ENCODE peak calls at places on chromosomes 6 and 20, in eight cellular contexts. R is upper lobe of left lung, X is HepG2, G is HCT116, Q is GM12878, J is K562, C is GM23338, P is Panc1. T is an unnamed sample. For H3K36me3, the result is how much of the 10 kb centered on the place peaks cover.

GRCh38 chr6:148432405-148433195 is 90.0 kb downstream of the SASH1 start:
- ATAC-seq in G (no peak), C (no peak), R (peak), X (no peak), P (no peak), Q (no peak), J (no peak), T (peak)

GRCh38 chr6:13045676-13046075 is 282.7 kb downstream of the TBC1D7 start:
- ATAC-seq in Q (no peak), J (no peak), P (no peak), C (no peak), X (no peak), G (no peak), R (peak), T (no peak)

GRCh38 chr6:155327326-155328073 is 13.2 kb upstream of the TFB1M start:
- ATAC-seq in R (peak), P (peak), J (peak), X (no peak), Q (peak), G (peak), C (peak), T (peak)

GRCh38 chr20:1648101-1648500 is 9.5 kb downstream of the SIRPG start:
- ATAC-seq in C (no peak), P (no peak), J (no peak), X (no peak), G (no peak), R (no peak), Q (peak), T (no peak)

GRCh38 chr6:113695506-113695905 is 161.6 kb upstream of the MARCKS start:
- ATAC-seq in P (no peak), C (no peak), X (no peak), R (no peak), J (no peak), G (no peak), Q (no peak), T (no peak)

GRCh38 chr6:43871933-43872332 is 101.9 kb downstream of the VEGFA start:
- ATAC-seq in Q (no peak), C (no peak), X (no peak), J (no peak), P (no peak), R (peak), G (no peak), T (no peak)

GRCh38 chr6:29764422-29765196 is 41.4 kb downstream of the HLA-F start:
- ATAC-seq in P (no peak), C (no peak), G (no peak), J (no peak), R (no peak), X (no peak), Q (peak), T (no peak)

GRCh38 chr20:52103469-52103910 is 88.1 kb downstream of the ZFP64 start:
- ATAC-seq in P (no peak), R (no peak), C (peak), X (no peak), Q (no peak), J (peak), G (no peak), T (no peak)

GRCh38 chr6:110813338-110813737 is 1.9 kb downstream of the CDK19 start:
- ATAC-seq in Q (no peak), J (no peak), P (no peak), X (no peak), R (no peak), G (no peak), C (no peak), T (no peak)

GRCh38 chr20:53087034-53087777 is 115.0 kb downstream of the TSHZ2 start:
- ATAC-seq in R (no peak), P (no peak), J (no peak), X (peak), G (no peak), Q (no peak), C (no peak), T (peak)

GRCh38 chr20:54105653-54106052 is 35.3 kb upstream of the BCAS1 start:
- ATAC-seq in X (no peak), J (no peak), C (no peak), G (no peak), P (no peak), R (no peak), Q (no peak), T (no peak)

GRCh38 chr20:1674990-1675389 is 17.4 kb upstream of the SIRPG start:
- ATAC-seq in X (no peak), P (no peak), Q (no peak), G (no peak), R (no peak), C (no peak), J (no peak), T (no peak)

GRCh38 chr20:19540401-19540800 is 217.7 kb upstream of the RIN2 start:
- ATAC-seq in R (no peak), J (no peak), P (no peak), X (no peak), C (peak), G (no peak), Q (peak), T (no peak)

GRCh38 chr20:25280051-25280573 is 32.2 kb downstream of the PYGB start:
- ATAC-seq in P (no peak), C (no peak), Q (no peak), G (no peak), R (no peak), J (no peak), X (no peak), T (no peak)

GRCh38 chr6:43706788-43707187 is 19.2 kb upstream of the MRPS18A start:
- ATAC-seq in R (no peak), X (peak), P (no peak), C (no peak), G (no peak), Q (no peak), J (no peak), T (no peak)

GRCh38 chr6:16544521-16544920 is 216.7 kb downstream of the ATXN1 start:
- ATAC-seq in Q (no peak), C (no peak), J (no peak), P (no peak), X (no peak), G (no peak), R (no peak), T (no peak)

GRCh38 chr20:21191839-21192238 is 66.0 kb downstream of the KIZ start:
- ATAC-seq in R (no peak), P (no peak), G (no peak), Q (no peak), C (peak), X (no peak), J (no peak), T (no peak)

GRCh38 chr6:11129908-11130565 is 18.5 kb upstream of the ERVFRD-1 start:
- ATAC-seq in Q (peak), C (no peak), J (peak), X (no peak), R (no peak), G (no peak), P (no peak), T (no peak)

GRCh38 chr6:110054664-110055386 is 76.7 kb downstream of the GPR6 start:
- ATAC-seq in J (no peak), Q (no peak), P (peak), G (no peak), X (peak), C (no peak), R (no peak), T (no peak)

GRCh38 chr6:41021832-41022231 is 17.2 kb downstream of the UNC5CL start:
- ATAC-seq in J (peak), P (peak), C (peak), G (peak), R (no peak), X (peak), Q (no peak), T (no peak)

GRCh38 chr6:92810913-92811312 is 608.4 kb downstream of the EPHA7 start:
- ATAC-seq in C (peak), X (peak), R (no peak), G (no peak), Q (peak), J (no peak), P (no peak), T (no peak)

GRCh38 chr6:129844118-129844891 is 16.8 kb downstream of the TMEM244 start:
- ATAC-seq in J (peak), C (peak), P (peak), G (peak), Q (no peak), R (no peak), X (no peak), T (no peak)

GRCh38 chr6:1039746-1040145 is 272.2 kb upstream of the FOXQ1 start:
- ATAC-seq in J (no peak), R (no peak), G (no peak), P (no peak), Q (no peak), C (no peak), X (no peak), T (no peak)

GRCh38 chr6:148629197-148629909 is 117.5 kb upstream of the UST start:
- ATAC-seq in P (no peak), C (peak), R (no peak), X (no peak), Q (peak), J (no peak), G (no peak), T (peak)

GRCh38 chr20:48463916-48464315 is 363.9 kb downstream of the PREX1 start:
- ATAC-seq in R (no peak), G (no peak), Q (no peak), J (no peak), C (no peak), P (no peak), X (no peak), T (peak)

GRCh38 chr6:100317031-100317430 is 147.7 kb downstream of the SIM1 start:
- ATAC-seq in J (no peak), R (no peak), X (no peak), P (no peak), G (no peak), C (no peak), Q (no peak), T (no peak)

GRCh38 chr6:118905851-118906250 is 11.9 kb downstream of the ASF1A start:
- ATAC-seq in C (no peak), Q (no peak), X (no peak), J (no peak), P (no peak), G (no peak), R (no peak), T (no peak)

GRCh38 chr20:41058007-41058673 is 29.5 kb downstream of the TOP1 start:
- ATAC-seq in Q (peak), G (peak), P (no peak), X (peak), C (no peak), J (peak), R (peak), T (no peak)

GRCh38 chr6:52304917-52305316 is 20.4 kb upstream of the MCM3 start:
- ATAC-seq in C (no peak), G (no peak), Q (peak), J (peak), R (no peak), P (no peak), X (no peak), T (peak)

GRCh38 chr20:50819344-50819743 is 24.5 kb downstream of the BCAS4 start:
- ATAC-seq in C (no peak), J (no peak), R (no peak), G (no peak), P (no peak), Q (peak), X (no peak), T (no peak)

GRCh38 chr20:50338479-50339195 is 148.0 kb downstream of the CEBPB start:
- ATAC-seq in G (no peak), P (no peak), J (peak), X (peak), Q (peak), C (peak), R (no peak), T (no peak)

DNA sequence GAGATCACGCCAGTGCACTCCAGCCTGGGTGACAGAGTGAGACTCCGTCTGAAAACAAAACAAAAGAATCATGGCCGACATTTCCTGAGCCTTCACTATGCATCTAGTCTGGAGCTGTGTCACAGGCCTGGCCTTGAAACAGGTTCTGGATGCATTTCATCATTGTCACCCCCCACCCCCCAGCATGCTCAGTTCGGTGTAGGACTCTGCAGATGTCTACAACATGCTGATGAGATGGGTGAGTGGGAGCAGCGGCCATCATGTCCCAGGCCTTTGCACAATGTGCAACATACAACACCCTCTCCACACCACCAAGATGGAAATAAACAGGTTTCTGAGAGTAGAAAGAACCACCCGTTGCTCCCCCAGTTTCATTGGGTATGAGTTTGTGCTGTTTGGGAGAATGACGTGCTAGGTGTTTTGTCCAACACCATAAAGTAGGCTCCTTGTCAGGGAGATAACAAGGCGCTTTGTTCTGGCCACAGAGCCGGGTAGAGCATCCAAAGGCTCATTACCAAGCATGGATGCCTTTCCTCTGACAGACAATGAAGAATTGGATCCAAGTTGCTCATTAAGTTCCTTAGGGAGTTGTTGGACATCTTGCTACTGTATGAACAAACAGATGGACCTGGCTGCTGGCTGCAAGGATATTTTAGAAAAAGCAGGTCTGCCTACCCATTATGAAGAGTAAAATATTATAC is 22.1 kb downstream of the SNHG17 start:
- ATAC-seq in P (no peak), X (no peak), J (no peak), C (no peak), Q (no peak), R (no peak), G (no peak), T (no peak)
- H3K36me3 ChIP-seq in P (under half), X (under half), J (under half), C (under half), Q (under half), R (under half), G (under half), T (half or more)

GRCh38 chr20:45407067-45407745 is 883 bp upstream of the DBNDD2 start:
- ATAC-seq in X (no peak), Q (no peak), P (peak), J (peak), R (peak), C (peak), G (peak), T (peak)
- TF ChIP-seq POLR2AphosphoS5 in X (no peak), Q (no peak), P (no peak), J (no peak), R (peak), C (no peak), G (no peak), T (peak)

DNA sequence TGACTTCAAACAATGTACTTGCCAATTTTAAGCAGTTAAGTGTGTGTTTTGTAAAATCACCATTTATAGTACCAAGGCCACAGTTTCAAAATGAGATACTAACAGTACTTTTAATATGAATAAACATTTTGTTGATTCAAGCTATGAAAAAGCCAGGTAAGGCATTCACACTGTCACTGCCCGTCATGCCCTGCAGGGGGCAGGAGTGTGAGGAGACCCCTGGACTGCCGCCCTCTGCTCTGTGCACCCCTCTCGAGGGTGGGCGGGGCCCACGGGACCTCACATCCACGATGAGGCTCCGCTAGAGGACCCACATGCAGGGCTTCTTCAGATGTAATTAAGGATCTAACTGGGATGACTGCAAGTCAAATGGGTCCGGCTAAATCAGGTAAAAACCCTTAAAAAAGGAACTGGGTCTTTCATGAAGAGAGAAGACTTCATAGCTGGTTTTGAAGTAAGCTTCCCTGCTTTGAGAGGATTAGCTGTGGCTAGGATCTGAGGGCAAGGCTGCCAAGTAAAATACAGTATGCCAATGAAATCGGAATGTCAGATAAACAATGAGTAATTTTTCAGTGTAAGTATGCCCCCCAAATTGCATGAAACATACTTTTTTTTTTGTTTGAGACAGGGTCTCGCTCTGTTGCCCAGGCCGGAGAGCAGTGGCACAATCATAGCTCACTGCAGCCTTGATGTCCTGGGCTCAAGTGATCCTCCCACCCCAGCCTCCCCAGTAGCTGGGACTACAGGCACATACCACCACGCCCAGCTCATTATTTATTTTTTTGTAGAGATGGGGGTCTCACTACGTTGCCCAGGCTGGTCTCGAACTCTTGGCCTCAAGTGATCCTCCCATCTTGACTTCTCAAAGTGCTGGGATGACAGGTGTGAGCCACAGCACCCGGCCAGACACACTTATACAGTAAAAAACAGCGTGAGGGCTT is 18.7 kb downstream of the DIDO1 start:
- ATAC-seq in P (peak), X (peak), C (peak), J (peak), Q (peak), G (peak), R (peak), T (no peak)
- H3K36me3 ChIP-seq in P (under half), X (half or more), C (half or more), J (half or more), Q (under half), G (half or more), R (half or more), T (under half)

DNA sequence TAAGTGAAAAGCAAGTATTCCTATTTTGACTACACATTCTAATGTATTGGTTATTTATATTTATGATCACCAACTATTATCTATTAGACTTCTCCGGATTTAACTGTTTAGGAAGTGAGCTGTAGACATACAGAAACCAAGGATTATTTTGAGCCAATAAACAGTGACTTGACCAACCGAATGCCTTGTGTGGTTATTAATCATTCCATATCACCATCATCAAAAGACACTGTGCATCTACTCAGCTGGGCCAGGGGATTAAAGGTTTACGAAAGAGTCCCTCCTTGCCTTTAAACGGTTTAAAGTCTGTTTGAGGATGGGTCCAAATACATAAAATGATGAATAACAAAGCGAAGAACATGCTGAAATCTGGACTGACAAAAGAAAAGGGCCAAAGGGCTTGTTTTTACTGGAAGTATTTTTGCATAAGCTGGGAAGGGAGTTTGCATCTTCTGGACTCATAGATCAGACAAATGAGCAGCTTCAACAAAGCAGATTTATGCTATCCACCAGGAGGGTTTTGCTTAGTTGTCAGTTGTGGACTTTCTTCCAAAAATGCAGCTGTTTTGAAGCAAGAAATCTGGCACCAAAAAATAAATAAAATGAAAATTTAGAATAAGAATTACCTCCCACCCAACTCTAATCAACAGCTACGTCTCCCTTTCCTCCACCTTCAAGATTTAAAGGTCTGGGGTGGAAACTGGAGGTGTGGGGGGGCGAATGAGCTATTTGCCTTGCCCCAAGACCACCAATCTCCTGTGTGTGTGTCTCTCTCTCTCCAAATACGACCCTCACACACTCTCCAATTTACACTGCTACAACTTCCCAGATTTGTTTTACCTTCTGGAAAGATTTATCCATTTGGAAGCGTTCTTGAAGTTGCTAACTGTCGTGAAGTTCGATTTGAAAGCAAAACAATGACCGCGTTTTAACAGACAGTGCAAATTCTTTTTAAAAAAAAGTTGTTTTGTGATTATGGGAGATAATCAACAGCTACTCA is 33.5 kb upstream of the ID4 start:
- ATAC-seq in C (no peak), R (no peak), X (no peak), J (no peak), Q (no peak), G (no peak), P (no peak), T (no peak)
- TF ChIP-seq POLR2AphosphoS5 in C (no peak), R (no peak), X (no peak), J (no peak), Q (no peak), G (no peak), P (no peak), T (no peak)